ENCODE peak calls at places on chromosomes 1 and 21, in four cellular contexts. B is right atrium auricular region, T is ovary, S is pancreas. G is an unnamed sample.

GRCh38 chr1:11893907-11894251 is 32.3 kb downstream of the KIAA2013 start:
- DNase-seq in S (peak; percentile 52), T (peak; percentile 57), B (no peak), G (peak; percentile 82)

GRCh38 chr1:31703431-31704260 is at the start of gene COL16A1:
- DNase-seq in T (peak; percentile 93), B (peak; percentile 85), S (peak; percentile 36), G (peak; percentile 72)

GRCh38 chr1:6270432-6270831 is 9.5 kb upstream of the GPR153 start:
- DNase-seq in B (no peak), T (no peak), S (no peak), G (peak; percentile 74)

GRCh38 chr1:161225534-161226319 is at the start of gene TOMM40L:
- DNase-seq in B (peak; percentile 97), S (peak; percentile 83), T (peak; percentile 86), G (peak; percentile 94)

GRCh38 chr1:113930499-113931161 is 1.5 kb downstream of the HIPK1 start:
- DNase-seq in S (peak; percentile 29), B (no peak), T (no peak), G (no peak)

GRCh38 chr1:109197163-109198042 is 16.3 kb upstream of the SARS1 start:
- DNase-seq in T (no peak), S (no peak), B (peak; percentile 76), G (no peak)

GRCh38 chr1:195472298-195472697 is 1135.9 kb downstream of the KCNT2 start:
- DNase-seq in S (no peak), B (no peak), T (no peak), G (no peak)

GRCh38 chr1:207284209-207284892 is 37.1 kb upstream of the CD55 start:
- DNase-seq in T (no peak), B (no peak), S (no peak), G (no peak)

GRCh38 chr1:8873506-8874229 is 4.8 kb downstream of the ENO1 start:
- DNase-seq in T (peak; percentile 55), S (peak; percentile 44), B (peak; percentile 92), G (peak; percentile 68)

GRCh38 chr21:39048574-39048973 is 134.7 kb downstream of the PSMG1 start:
- DNase-seq in B (no peak), S (no peak), T (no peak), G (no peak)

GRCh38 chr1:39212499-39212898 is 8.0 kb downstream of the MACF1 start:
- DNase-seq in T (no peak), B (no peak), S (no peak), G (no peak)

DNA sequence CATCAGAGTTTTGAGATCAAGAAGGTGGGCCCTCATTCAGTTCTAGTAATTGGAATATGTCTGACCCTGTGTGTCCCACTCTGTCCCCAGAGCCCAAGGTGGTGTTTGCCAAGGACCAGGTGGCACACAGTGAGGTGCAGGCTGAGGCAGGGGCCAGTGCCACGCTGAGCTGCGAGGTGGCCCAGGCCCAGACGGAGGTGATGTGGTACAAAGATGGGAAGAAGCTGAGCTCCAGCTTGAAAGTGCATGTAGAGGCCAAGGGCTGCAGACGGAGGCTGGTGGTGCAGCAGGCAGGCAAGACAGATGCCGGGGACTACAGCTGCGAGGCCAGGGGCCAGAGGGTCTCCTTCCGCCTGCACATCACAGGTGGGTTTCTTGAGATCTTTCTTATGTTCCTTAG is 35.2 kb downstream of the OBSCN start:
- DNase-seq in S (no peak), B (no peak), T (no peak), G (no peak)
- H3K9me3 ChIP-seq in S (no peaks in the 10 kb centered on the region), B (no peaks in the 10 kb centered on the region), T (peaks cover 5% of the 10 kb centered on the region), G (peaks cover 38% of the 10 kb centered on the region)

DNA sequence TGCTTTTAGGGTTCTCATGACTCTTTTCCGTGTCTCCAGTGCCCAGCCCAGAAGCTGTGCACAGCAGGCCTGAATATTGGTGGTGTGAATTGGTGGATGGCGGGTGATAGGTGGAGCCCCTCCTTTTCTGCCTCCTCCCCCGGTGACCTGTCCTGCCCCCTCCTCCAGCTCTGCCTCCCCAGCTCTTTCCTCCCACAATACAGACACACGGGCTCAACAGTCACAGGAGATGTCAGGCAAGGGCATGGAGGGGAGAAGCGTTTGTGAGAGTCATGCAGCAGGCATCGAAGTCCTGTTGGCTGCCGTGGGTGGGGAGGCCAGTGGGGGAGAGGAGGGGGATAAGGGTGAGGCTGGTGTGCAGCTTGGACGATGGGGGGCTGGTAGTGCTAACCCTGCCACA is 17.3 kb upstream of the TTC4 start:
- DNase-seq in B (no peak), T (no peak), S (no peak), G (no peak)
- H3K4me1 ChIP-seq in B (no peaks in the 10 kb centered on the region), T (no peaks in the 10 kb centered on the region), S (no peaks in the 10 kb centered on the region), G (no peaks in the 10 kb centered on the region)

DNA sequence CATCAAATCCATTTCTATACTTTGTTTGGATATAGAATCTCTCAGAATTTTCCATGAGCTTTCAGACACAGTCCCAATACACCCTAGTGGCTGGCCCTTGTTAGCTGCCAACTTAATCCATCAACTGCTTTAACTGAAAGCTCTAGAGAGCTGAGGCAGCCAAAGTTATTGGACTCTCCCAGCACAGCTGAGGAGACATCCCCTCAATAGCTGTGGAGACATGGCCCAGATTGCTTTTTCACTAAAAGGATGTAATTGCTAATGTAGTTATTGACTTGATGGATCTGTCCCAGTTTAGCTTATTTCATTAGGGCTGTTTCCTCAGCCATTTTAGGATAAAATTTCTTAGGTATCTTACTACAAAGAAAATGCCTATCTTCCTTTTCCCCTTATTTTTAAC is 94.8 kb upstream of the PRMT6 start:
- DNase-seq in S (no peak), B (no peak), T (no peak), G (no peak)
- TF ChIP-seq CTCF in S (no peak), B (no peak), T (no peak), G (no peak)

GRCh38 chr21:20875741-20876140 is 122.5 kb upstream of the NCAM2 start:
- DNase-seq in T (no peak), S (no peak), B (no peak), G (no peak)
- H3K9me3 ChIP-seq in T (no peaks in the 10 kb centered on the region), S (no peaks in the 10 kb centered on the region), B (no peaks in the 10 kb centered on the region), G (no peaks in the 10 kb centered on the region)

DNA sequence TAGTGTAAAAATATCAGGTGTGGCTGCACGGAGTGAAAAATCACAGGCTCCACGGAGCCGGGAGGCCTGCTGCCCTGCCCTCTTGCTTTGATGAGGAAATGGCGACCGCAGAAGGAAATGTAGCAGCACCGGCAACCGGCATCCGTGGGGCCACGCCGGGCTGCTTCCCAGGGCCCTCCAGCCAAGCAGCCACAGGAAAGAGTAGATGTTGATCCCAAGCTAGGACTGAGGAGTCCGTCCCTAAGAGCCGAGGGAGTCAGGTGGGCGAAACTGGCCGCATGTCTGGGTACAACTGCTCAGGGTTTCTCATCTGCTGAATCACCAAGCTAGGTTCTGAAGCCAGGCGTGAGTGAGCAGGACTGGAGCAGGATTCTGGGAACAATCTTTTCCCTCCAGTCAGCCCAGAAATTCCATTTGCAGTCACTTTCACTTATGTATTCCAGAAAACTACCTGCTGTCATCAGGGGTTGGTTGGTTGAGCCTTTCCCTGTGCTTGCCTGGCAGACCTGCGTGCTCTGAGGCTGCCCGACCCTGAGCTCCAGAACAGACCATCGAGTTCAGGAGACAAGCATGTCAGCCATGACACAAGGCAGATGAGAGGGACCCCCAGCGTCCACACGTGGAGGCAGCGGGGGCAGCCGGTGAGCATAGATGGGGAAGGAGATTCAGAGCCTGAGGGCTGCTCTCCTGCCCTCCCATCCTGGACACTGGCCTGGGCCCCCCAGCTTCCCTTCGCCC is 5.8 kb upstream of the ITGB2 start:
- DNase-seq in T (no peak), B (no peak), S (no peak), G (no peak)
- H3K4me1 ChIP-seq in T (no peaks in the 10 kb centered on the region), B (no peaks in the 10 kb centered on the region), S (no peaks in the 10 kb centered on the region), G (peaks cover 3% of the 10 kb centered on the region)

GRCh38 chr1:230537456-230537855 is 104.8 kb upstream of the COG2 start:
- DNase-seq in S (no peak), T (no peak), B (no peak), G (no peak)
- TF ChIP-seq CTCF in S (no peak), T (no peak), B (no peak), G (no peak)

GRCh38 chr1:105208581-105208980 is 1458.9 kb downstream of the AMY1C start:
- DNase-seq in S (no peak), T (no peak), B (no peak), G (no peak)

GRCh38 chr1:105204836-105205371 is 1455.2 kb downstream of the AMY1C start:
- DNase-seq in T (no peak), B (no peak), S (no peak), G (no peak)

GRCh38 chr1:105210747-105211146 is 1461.0 kb downstream of the AMY1C start:
- DNase-seq in T (no peak), B (no peak), S (no peak), G (no peak)
- H3K9me3 ChIP-seq in T (no peaks in the 10 kb centered on the region), B (no peaks in the 10 kb centered on the region), S (no peaks in the 10 kb centered on the region), G (peaks cover 7% of the 10 kb centered on the region)